ENCODE peak calls at places on chromosomes 13 and 19, in eight cellular contexts. V is neural progenitor cell, H is foreskin fibroblast, F is NCI-H1092, K is GM23248, L is A172, Z is lower leg skin, W is WERI-Rb-1. C is an unnamed sample.
A peak's percentile ranks its signal among the peaks of the same experiment; 100 is the strongest.

GRCh38 chr19:27736225-27736624 is 1476.7 kb downstream of the UQCRFS1 start:
- DNase-seq in V (no peak), L (no peak), F (no peak), Z (no peak), H (no peak), W (no peak), K (no peak), C (no peak)

GRCh38 chr13:99600318-99600717 is 99.0 kb downstream of the TM9SF2 start:
- DNase-seq in F (no peak), V (peak; percentile 66), Z (no peak), K (no peak), H (no peak), W (peak; percentile 64), L (no peak), C (no peak)

GRCh38 chr19:1161716-1162115 is 12.4 kb downstream of the SBNO2 start:
- DNase-seq in K (peak; percentile 45), L (peak; percentile 69), Z (no peak), W (peak; percentile 67), V (no peak), H (no peak), F (no peak), C (no peak)

GRCh38 chr13:30119476-30119875 is 187.9 kb downstream of the KATNAL1 start:
- DNase-seq in H (peak; percentile 83), V (no peak), Z (no peak), K (peak; percentile 89), W (no peak), L (peak; percentile 39), F (no peak), C (no peak)

GRCh38 chr19:55289117-55289796 is 5.5 kb downstream of the BRSK1 start:
- DNase-seq in H (no peak), W (no peak), F (no peak), L (peak; percentile 50), V (no peak), K (peak; percentile 37), Z (no peak), C (no peak)

GRCh38 chr13:24502567-24503375 is 9.8 kb downstream of the PARP4 start:
- DNase-seq in H (peak; percentile 68), F (no peak), Z (no peak), V (peak; percentile 62), W (no peak), L (peak; percentile 57), K (peak; percentile 83), C (no peak)

GRCh38 chr13:46172531-46172991 is 9.4 kb downstream of the LCP1 start:
- DNase-seq in Z (no peak), K (no peak), H (no peak), W (no peak), V (no peak), F (no peak), L (peak; percentile 20), C (no peak)

GRCh38 chr13:93480553-93481106 is 254.0 kb downstream of the GPC6 start:
- DNase-seq in K (no peak), W (no peak), Z (no peak), L (no peak), H (no peak), F (no peak), V (no peak), C (no peak)

GRCh38 chr19:18660051-18660910 is 23.2 kb upstream of the CRTC1 start:
- DNase-seq in K (peak; percentile 37), V (no peak), H (peak; percentile 30), W (no peak), F (no peak), L (peak; percentile 87), Z (no peak), C (no peak)

GRCh38 chr13:77952276-77952675 is 33.6 kb upstream of the EDNRB start:
- DNase-seq in W (no peak), H (no peak), L (no peak), F (no peak), K (no peak), V (no peak), Z (no peak), C (no peak)

GRCh38 chr13:91045351-91046034 is 302.0 kb upstream of the MIR17HG start:
- DNase-seq in W (peak; percentile 30), F (no peak), Z (no peak), K (peak; percentile 12), H (no peak), V (peak; percentile 26), L (peak; percentile 4), C (no peak)

GRCh38 chr13:29918845-29919244 is 68.4 kb upstream of the UBL3 start:
- DNase-seq in F (no peak), Z (no peak), W (no peak), K (peak; percentile 94), V (no peak), L (peak; percentile 72), H (peak; percentile 79), C (no peak)

GRCh38 chr19:13794388-13794751 is 873 bp upstream of the ZSWIM4 start:
- DNase-seq in V (no peak), H (peak; percentile 92), K (peak; percentile 97), Z (peak; percentile 97), F (no peak), W (no peak), L (peak; percentile 81), C (no peak)

GRCh38 chr19:32464279-32464678 is 58.7 kb downstream of the DPY19L3 start:
- DNase-seq in F (no peak), H (no peak), Z (no peak), V (no peak), W (no peak), L (peak; percentile 17), K (peak; percentile 24), C (no peak)

GRCh38 chr19:38745316-38745715 is 1.0 kb upstream of the CAPN12 start:
- DNase-seq in V (no peak), F (no peak), H (no peak), W (no peak), L (no peak), K (no peak), Z (no peak), C (no peak)